ENCODE peak calls at places on chromosomes 13 and 19, in eight cellular contexts. One of them, this sample, is unnamed.
A peak's percentile ranks its signal among the peaks of the same experiment; 100 is the strongest.

GRCh38 chr19:57708641-57709354 is at the start of gene ZNF154:
- DNase-seq in HEK293T: no peak
- DNase-seq in progenitor cell of endocrine pancreas: peak; percentile 53
- DNase-seq in activated CD4-positive, alpha-beta T cell treated with anti-CD3 and anti-CD28 coated beads for 36 hours: peak; percentile 76
- DNase-seq in stimulated activated CD4-positive, alpha-beta T cell treated with anti-CD3 and anti-CD28 coated beads, Interleukin-1b, Interleukin-23, amount 100 ng/mL, for 24 hours: no peak
- DNase-seq in left colon: peak; percentile 34
- DNase-seq in neuronal stem cell: peak; percentile 77
- DNase-seq in GM12891: peak; percentile 56
- DNase-seq in this sample: no peak

GRCh38 chr13:44169018-44169909 is 204.4 kb upstream of the SERP2 start:
- DNase-seq in stimulated activated CD4-positive, alpha-beta T cell treated with anti-CD3 and anti-CD28 coated beads, Interleukin-1b, Interleukin-23, amount 100 ng/mL, for 24 hours: no peak
- DNase-seq in left colon: no peak
- DNase-seq in progenitor cell of endocrine pancreas: no peak
- DNase-seq in neuronal stem cell: no peak
- DNase-seq in HEK293T: no peak
- DNase-seq in activated CD4-positive, alpha-beta T cell treated with anti-CD3 and anti-CD28 coated beads for 36 hours: no peak
- DNase-seq in GM12891: no peak
- DNase-seq in this sample: no peak

GRCh38 chr13:26921918-26922317 is 161.3 kb upstream of the GPR12 start:
- DNase-seq in activated CD4-positive, alpha-beta T cell treated with anti-CD3 and anti-CD28 coated beads for 36 hours: no peak
- DNase-seq in progenitor cell of endocrine pancreas: no peak
- DNase-seq in left colon: no peak
- DNase-seq in neuronal stem cell: no peak
- DNase-seq in stimulated activated CD4-positive, alpha-beta T cell treated with anti-CD3 and anti-CD28 coated beads, Interleukin-1b, Interleukin-23, amount 100 ng/mL, for 24 hours: no peak
- DNase-seq in GM12891: no peak
- DNase-seq in HEK293T: no peak
- DNase-seq in this sample: no peak

GRCh38 chr19:27896091-27896490 is 1316.9 kb downstream of the UQCRFS1 start:
- DNase-seq in progenitor cell of endocrine pancreas: no peak
- DNase-seq in activated CD4-positive, alpha-beta T cell treated with anti-CD3 and anti-CD28 coated beads for 36 hours: no peak
- DNase-seq in stimulated activated CD4-positive, alpha-beta T cell treated with anti-CD3 and anti-CD28 coated beads, Interleukin-1b, Interleukin-23, amount 100 ng/mL, for 24 hours: no peak
- DNase-seq in HEK293T: no peak
- DNase-seq in left colon: no peak
- DNase-seq in GM12891: no peak
- DNase-seq in neuronal stem cell: no peak
- DNase-seq in this sample: no peak

GRCh38 chr13:31749929-31750328 is 10.6 kb downstream of the RXFP2 start:
- DNase-seq in neuronal stem cell: no peak
- DNase-seq in GM12891: no peak
- DNase-seq in progenitor cell of endocrine pancreas: no peak
- DNase-seq in left colon: no peak
- DNase-seq in HEK293T: no peak
- DNase-seq in stimulated activated CD4-positive, alpha-beta T cell treated with anti-CD3 and anti-CD28 coated beads, Interleukin-1b, Interleukin-23, amount 100 ng/mL, for 24 hours: no peak
- DNase-seq in activated CD4-positive, alpha-beta T cell treated with anti-CD3 and anti-CD28 coated beads for 36 hours: no peak
- DNase-seq in this sample: no peak

GRCh38 chr19:16571689-16572331 is 405 bp downstream of the SLC35E1 start:
- DNase-seq in stimulated activated CD4-positive, alpha-beta T cell treated with anti-CD3 and anti-CD28 coated beads, Interleukin-1b, Interleukin-23, amount 100 ng/mL, for 24 hours: no peak
- DNase-seq in activated CD4-positive, alpha-beta T cell treated with anti-CD3 and anti-CD28 coated beads for 36 hours: peak; percentile 70
- DNase-seq in HEK293T: peak; percentile 38
- DNase-seq in left colon: no peak
- DNase-seq in neuronal stem cell: peak; percentile 24
- DNase-seq in progenitor cell of endocrine pancreas: no peak
- DNase-seq in GM12891: peak; percentile 58
- DNase-seq in this sample: no peak

GRCh38 chr19:39599116-39599515 is 3.2 kb upstream of the LGALS13 start:
- DNase-seq in activated CD4-positive, alpha-beta T cell treated with anti-CD3 and anti-CD28 coated beads for 36 hours: peak; percentile 58
- DNase-seq in neuronal stem cell: peak; percentile 53
- DNase-seq in stimulated activated CD4-positive, alpha-beta T cell treated with anti-CD3 and anti-CD28 coated beads, Interleukin-1b, Interleukin-23, amount 100 ng/mL, for 24 hours: no peak
- DNase-seq in progenitor cell of endocrine pancreas: peak; percentile 42
- DNase-seq in left colon: no peak
- DNase-seq in GM12891: no peak
- DNase-seq in HEK293T: peak; percentile 17
- DNase-seq in this sample: no peak

GRCh38 chr13:66329988-66330429 is 900.1 kb downstream of the PCDH9 start:
- DNase-seq in stimulated activated CD4-positive, alpha-beta T cell treated with anti-CD3 and anti-CD28 coated beads, Interleukin-1b, Interleukin-23, amount 100 ng/mL, for 24 hours: no peak
- DNase-seq in neuronal stem cell: no peak
- DNase-seq in activated CD4-positive, alpha-beta T cell treated with anti-CD3 and anti-CD28 coated beads for 36 hours: no peak
- DNase-seq in GM12891: no peak
- DNase-seq in HEK293T: no peak
- DNase-seq in progenitor cell of endocrine pancreas: no peak
- DNase-seq in left colon: no peak
- DNase-seq in this sample: no peak

GRCh38 chr19:58123354-58123753 is 25.3 kb upstream of the ZSCAN18 start:
- DNase-seq in HEK293T: no peak
- DNase-seq in progenitor cell of endocrine pancreas: no peak
- DNase-seq in neuronal stem cell: no peak
- DNase-seq in stimulated activated CD4-positive, alpha-beta T cell treated with anti-CD3 and anti-CD28 coated beads, Interleukin-1b, Interleukin-23, amount 100 ng/mL, for 24 hours: no peak
- DNase-seq in activated CD4-positive, alpha-beta T cell treated with anti-CD3 and anti-CD28 coated beads for 36 hours: peak; percentile 5
- DNase-seq in GM12891: no peak
- DNase-seq in left colon: no peak
- DNase-seq in this sample: no peak

GRCh38 chr19:12544401-12544876 is 6.8 kb downstream of the ZNF564 start:
- DNase-seq in HEK293T: no peak
- DNase-seq in activated CD4-positive, alpha-beta T cell treated with anti-CD3 and anti-CD28 coated beads for 36 hours: peak; percentile 22
- DNase-seq in progenitor cell of endocrine pancreas: no peak
- DNase-seq in neuronal stem cell: no peak
- DNase-seq in GM12891: no peak
- DNase-seq in left colon: no peak
- DNase-seq in stimulated activated CD4-positive, alpha-beta T cell treated with anti-CD3 and anti-CD28 coated beads, Interleukin-1b, Interleukin-23, amount 100 ng/mL, for 24 hours: no peak
- DNase-seq in this sample: no peak

GRCh38 chr13:26628706-26629105 is 71.2 kb downstream of the WASF3 start:
- DNase-seq in neuronal stem cell: no peak
- DNase-seq in left colon: no peak
- DNase-seq in GM12891: no peak
- DNase-seq in HEK293T: no peak
- DNase-seq in stimulated activated CD4-positive, alpha-beta T cell treated with anti-CD3 and anti-CD28 coated beads, Interleukin-1b, Interleukin-23, amount 100 ng/mL, for 24 hours: no peak
- DNase-seq in progenitor cell of endocrine pancreas: no peak
- DNase-seq in activated CD4-positive, alpha-beta T cell treated with anti-CD3 and anti-CD28 coated beads for 36 hours: no peak
- DNase-seq in this sample: no peak

GRCh38 chr19:46494936-46495788 is 505 bp downstream of the PNMA8B start:
- DNase-seq in HEK293T: no peak
- DNase-seq in GM12891: no peak
- DNase-seq in activated CD4-positive, alpha-beta T cell treated with anti-CD3 and anti-CD28 coated beads for 36 hours: no peak
- DNase-seq in progenitor cell of endocrine pancreas: no peak
- DNase-seq in neuronal stem cell: no peak
- DNase-seq in stimulated activated CD4-positive, alpha-beta T cell treated with anti-CD3 and anti-CD28 coated beads, Interleukin-1b, Interleukin-23, amount 100 ng/mL, for 24 hours: no peak
- DNase-seq in left colon: no peak
- DNase-seq in this sample: no peak

GRCh38 chr13:76438050-76438449 is 448.2 kb downstream of the KCTD12 start:
- DNase-seq in left colon: no peak
- DNase-seq in activated CD4-positive, alpha-beta T cell treated with anti-CD3 and anti-CD28 coated beads for 36 hours: no peak
- DNase-seq in neuronal stem cell: no peak
- DNase-seq in progenitor cell of endocrine pancreas: no peak
- DNase-seq in HEK293T: no peak
- DNase-seq in stimulated activated CD4-positive, alpha-beta T cell treated with anti-CD3 and anti-CD28 coated beads, Interleukin-1b, Interleukin-23, amount 100 ng/mL, for 24 hours: no peak
- DNase-seq in GM12891: no peak
- DNase-seq in this sample: no peak

GRCh38 chr19:3443840-3444694 is 36.3 kb downstream of the SMIM24 start:
- DNase-seq in progenitor cell of endocrine pancreas: no peak
- DNase-seq in left colon: no peak
- DNase-seq in GM12891: no peak
- DNase-seq in activated CD4-positive, alpha-beta T cell treated with anti-CD3 and anti-CD28 coated beads for 36 hours: no peak
- DNase-seq in neuronal stem cell: peak; percentile 89
- DNase-seq in HEK293T: no peak
- DNase-seq in stimulated activated CD4-positive, alpha-beta T cell treated with anti-CD3 and anti-CD28 coated beads, Interleukin-1b, Interleukin-23, amount 100 ng/mL, for 24 hours: no peak
- DNase-seq in this sample: peak; percentile 49

GRCh38 chr19:8042900-8043299 is 9.7 kb upstream of the CCL25 start:
- DNase-seq in progenitor cell of endocrine pancreas: no peak
- DNase-seq in HEK293T: no peak
- DNase-seq in neuronal stem cell: no peak
- DNase-seq in left colon: no peak
- DNase-seq in activated CD4-positive, alpha-beta T cell treated with anti-CD3 and anti-CD28 coated beads for 36 hours: no peak
- DNase-seq in GM12891: no peak
- DNase-seq in stimulated activated CD4-positive, alpha-beta T cell treated with anti-CD3 and anti-CD28 coated beads, Interleukin-1b, Interleukin-23, amount 100 ng/mL, for 24 hours: no peak
- DNase-seq in this sample: no peak

This sample was measured in SK-N-DZ.